ENCODE peak calls at places on chromosomes 4 and X, in ten cellular contexts. Y is stomach, B is PC-3, Z is BJ, U is psoas muscle, W is MM.1S, X is coronary artery, I is dorsolateral prefrontal cortex, K is kidney epithelial cell, N is foreskin fibroblast. Q is an unnamed sample.

GRCh38 chrX:153032397-153033118 is 23.7 kb upstream of the PNMA3 start:
- DNase-seq in Y (peak), B (peak), Z (no peak), U (peak), W (peak), X (no peak), I (peak), K (no peak), N (peak), Q (peak)

GRCh38 chr4:127631420-127631819 is 1.3 kb upstream of the INTU start:
- DNase-seq in Y (no peak), B (peak), Z (no peak), U (no peak), W (no peak), X (no peak), I (no peak), K (no peak), N (peak), Q (no peak)

GRCh38 chr4:117949621-117950020 is 84.7 kb upstream of the NDST3 start:
- DNase-seq in Y (no peak), B (no peak), Z (no peak), U (no peak), W (no peak), X (no peak), I (no peak), K (no peak), N (no peak), Q (no peak)

GRCh38 chr4:22668702-22669101 is 24.0 kb upstream of the GBA3 start:
- DNase-seq in Y (no peak), B (no peak), Z (no peak), U (no peak), W (no peak), X (no peak), I (no peak), K (no peak), N (no peak), Q (no peak)

GRCh38 chrX:74349387-74349786 is 45.4 kb downstream of the ZCCHC13 start:
- DNase-seq in Y (no peak), B (peak), Z (peak), U (no peak), W (no peak), X (no peak), I (no peak), K (peak), N (peak), Q (no peak)

GRCh38 chrX:67524950-67525691 is 18.7 kb upstream of the AR start:
- DNase-seq in Y (no peak), B (no peak), Z (no peak), U (no peak), W (no peak), X (no peak), I (no peak), K (no peak), N (no peak), Q (no peak)

GRCh38 chrX:45623266-45623665 is 422.6 kb upstream of the DIPK2B start:
- DNase-seq in Y (no peak), B (peak), Z (peak), U (no peak), W (no peak), X (no peak), I (no peak), K (peak), N (peak), Q (no peak)

GRCh38 chr4:38174811-38175210 is 214.6 kb downstream of the PTTG2 start:
- DNase-seq in Y (no peak), B (no peak), Z (no peak), U (no peak), W (no peak), X (no peak), I (no peak), K (no peak), N (peak), Q (no peak)

GRCh38 chr4:139330283-139330682 is 28.0 kb upstream of the NDUFC1 start:
- DNase-seq in Y (no peak), B (no peak), Z (no peak), U (no peak), W (no peak), X (no peak), I (no peak), K (no peak), N (no peak), Q (no peak)

GRCh38 chr4:113908829-113909228 is 70.6 kb downstream of the ARSJ start:
- DNase-seq in Y (no peak), B (peak), Z (no peak), U (no peak), W (no peak), X (no peak), I (no peak), K (no peak), N (peak), Q (no peak)

GRCh38 chr4:173074501-173074946 is 94.1 kb upstream of the GALNT7 start:
- DNase-seq in Y (peak), B (peak), Z (peak), U (no peak), W (no peak), X (no peak), I (no peak), K (peak), N (peak), Q (peak)

GRCh38 chr4:169121920-169122319 is 111.9 kb upstream of the CBR4 start:
- DNase-seq in Y (no peak), B (peak), Z (no peak), U (no peak), W (no peak), X (no peak), I (no peak), K (no peak), N (no peak), Q (no peak)

GRCh38 chr4:153218961-153219360 is 14.7 kb downstream of the TRIM2 start:
- DNase-seq in Y (no peak), B (peak), Z (no peak), U (no peak), W (no peak), X (no peak), I (no peak), K (no peak), N (no peak), Q (no peak)

GRCh38 chrX:11209798-11210197 is 83.4 kb upstream of the AMELX start:
- DNase-seq in Y (no peak), B (no peak), Z (no peak), U (no peak), W (no peak), X (no peak), I (no peak), K (no peak), N (peak), Q (no peak)

GRCh38 chr4:182593413-182593812 is 323.8 kb downstream of the DCTD start:
- DNase-seq in Y (no peak), B (no peak), Z (no peak), U (no peak), W (no peak), X (no peak), I (no peak), K (no peak), N (no peak), Q (no peak)

GRCh38 chrX:19785647-19786046 is 101.8 kb downstream of the SH3KBP1 start:
- DNase-seq in Y (no peak), B (no peak), Z (no peak), U (no peak), W (no peak), X (no peak), I (no peak), K (no peak), N (no peak), Q (no peak)

GRCh38 chr4:101256222-101256621 is 91.1 kb downstream of the PPP3CA start:
- DNase-seq in Y (peak), B (no peak), Z (no peak), U (no peak), W (no peak), X (no peak), I (no peak), K (no peak), N (no peak), Q (no peak)

GRCh38 chr4:169048867-169049266 is 38.8 kb upstream of the CBR4 start:
- DNase-seq in Y (no peak), B (no peak), Z (no peak), U (no peak), W (no peak), X (no peak), I (no peak), K (no peak), N (no peak), Q (no peak)

GRCh38 chrX:13898084-13898483 is 81.2 kb upstream of the GPM6B start:
- DNase-seq in Y (no peak), B (peak), Z (no peak), U (no peak), W (peak), X (no peak), I (no peak), K (no peak), N (peak), Q (no peak)

GRCh38 chr4:169416461-169416860 is 145.7 kb upstream of the SH3RF1 start:
- DNase-seq in Y (no peak), B (no peak), Z (no peak), U (no peak), W (no peak), X (no peak), I (no peak), K (no peak), N (no peak), Q (no peak)

GRCh38 chr4:70688795-70689231 is 481 bp downstream of the UTP3 start:
- DNase-seq in Y (no peak), B (no peak), Z (no peak), U (no peak), W (no peak), X (no peak), I (no peak), K (no peak), N (peak), Q (no peak)

GRCh38 chr4:153950100-153950979 is 161.5 kb upstream of the SFRP2 start:
- DNase-seq in Y (no peak), B (peak), Z (peak), U (no peak), W (peak), X (no peak), I (no peak), K (peak), N (no peak), Q (no peak)

GRCh38 chrX:37846141-37846540 is 1.2 kb downstream of the DYNLT3 start:
- DNase-seq in Y (no peak), B (peak), Z (no peak), U (no peak), W (no peak), X (no peak), I (no peak), K (no peak), N (no peak), Q (no peak)

GRCh38 chrX:10512258-10512657 is 108.1 kb downstream of the MID1 start:
- DNase-seq in Y (no peak), B (peak), Z (no peak), U (no peak), W (no peak), X (no peak), I (no peak), K (peak), N (peak), Q (no peak)

GRCh38 chr4:38574559-38575333 is 89.3 kb upstream of the KLF3 start:
- DNase-seq in Y (no peak), B (no peak), Z (no peak), U (peak), W (no peak), X (no peak), I (peak), K (no peak), N (no peak), Q (no peak)

GRCh38 chr4:48295116-48295515 is 25.5 kb upstream of the TEC start:
- DNase-seq in Y (no peak), B (no peak), Z (no peak), U (no peak), W (no peak), X (no peak), I (no peak), K (no peak), N (peak), Q (no peak)

GRCh38 chr4:176671532-176671931 is 121.2 kb downstream of the VEGFC start:
- DNase-seq in Y (no peak), B (no peak), Z (no peak), U (no peak), W (no peak), X (no peak), I (no peak), K (no peak), N (no peak), Q (no peak)

GRCh38 chr4:972651-973424 is 531 bp downstream of the DGKQ start:
- DNase-seq in Y (peak), B (peak), Z (no peak), U (peak), W (no peak), X (no peak), I (no peak), K (no peak), N (peak), Q (no peak)

GRCh38 chrX:36844857-36845256 is 163.3 kb upstream of the FAM47C start:
- DNase-seq in Y (no peak), B (no peak), Z (no peak), U (no peak), W (no peak), X (no peak), I (no peak), K (no peak), N (no peak), Q (no peak)

GRCh38 chrX:39473812-39474211 is 623.9 kb downstream of the BCOR start:
- DNase-seq in Y (no peak), B (no peak), Z (no peak), U (no peak), W (no peak), X (no peak), I (no peak), K (no peak), N (no peak), Q (no peak)

GRCh38 chrX:39477438-39478120 is 620.2 kb downstream of the BCOR start:
- DNase-seq in Y (peak), B (peak), Z (no peak), U (peak), W (no peak), X (no peak), I (no peak), K (peak), N (no peak), Q (peak)

GRCh38 chr4:832536-832935 is 6.6 kb upstream of the CPLX1 start:
- DNase-seq in Y (no peak), B (no peak), Z (no peak), U (no peak), W (no peak), X (no peak), I (no peak), K (no peak), N (no peak), Q (no peak)

GRCh38 chrX:7159132-7159861 is 11.3 kb upstream of the PUDP start:
- DNase-seq in Y (peak), B (peak), Z (no peak), U (no peak), W (no peak), X (no peak), I (no peak), K (no peak), N (peak), Q (no peak)

GRCh38 chr4:114807759-114808404 is 209.3 kb downstream of the UGT8 start:
- DNase-seq in Y (peak), B (peak), Z (no peak), U (no peak), W (peak), X (no peak), I (no peak), K (no peak), N (peak), Q (no peak)

GRCh38 chrX:40531056-40531826 is 49.5 kb upstream of the ATP6AP2 start:
- DNase-seq in Y (no peak), B (no peak), Z (no peak), U (no peak), W (no peak), X (no peak), I (no peak), K (no peak), N (no peak), Q (no peak)

GRCh38 chrX:17046478-17047097 is 100.1 kb downstream of the REPS2 start:
- DNase-seq in Y (peak), B (peak), Z (no peak), U (peak), W (peak), X (no peak), I (no peak), K (peak), N (peak), Q (peak)

GRCh38 chr4:7651461-7651921 is 216.8 kb upstream of the PSAPL1 start:
- DNase-seq in Y (no peak), B (no peak), Z (no peak), U (peak), W (no peak), X (no peak), I (no peak), K (no peak), N (peak), Q (no peak)

GRCh38 chr4:7649411-7649740 is 214.6 kb upstream of the PSAPL1 start:
- DNase-seq in Y (no peak), B (no peak), Z (no peak), U (no peak), W (no peak), X (no peak), I (no peak), K (no peak), N (no peak), Q (no peak)

GRCh38 chr4:7649741-7650531 is 215.2 kb upstream of the PSAPL1 start:
- DNase-seq in Y (no peak), B (peak), Z (peak), U (peak), W (no peak), X (no peak), I (no peak), K (peak), N (peak), Q (peak)

GRCh38 chr4:7652006-7652405 is 217.3 kb upstream of the PSAPL1 start:
- DNase-seq in Y (no peak), B (no peak), Z (no peak), U (no peak), W (no peak), X (no peak), I (no peak), K (no peak), N (no peak), Q (no peak)

GRCh38 chr4:7650606-7651400 is 216.1 kb upstream of the PSAPL1 start:
- DNase-seq in Y (no peak), B (peak), Z (no peak), U (no peak), W (no peak), X (no peak), I (no peak), K (no peak), N (no peak), Q (no peak)
- TF ChIP-seq CTCF in Y (no peak), B (peak), Z (no peak), U (no peak), W (no peak), X (no peak), I (no peak), K (no peak), N (no peak), Q (no peak)

GRCh38 chr4:26457412-26457811 is 32.9 kb downstream of the CCKAR start:
- DNase-seq in Y (no peak), B (no peak), Z (no peak), U (no peak), W (no peak), X (no peak), I (no peak), K (no peak), N (no peak), Q (no peak)
- H3K4me3 ChIP-seq in Y (no peak), B (no peak), Z (no peak), U (no peak), W (no peak), X (no peak), I (no peak), K (no peak), N (no peak), Q (no peak)

DNA sequence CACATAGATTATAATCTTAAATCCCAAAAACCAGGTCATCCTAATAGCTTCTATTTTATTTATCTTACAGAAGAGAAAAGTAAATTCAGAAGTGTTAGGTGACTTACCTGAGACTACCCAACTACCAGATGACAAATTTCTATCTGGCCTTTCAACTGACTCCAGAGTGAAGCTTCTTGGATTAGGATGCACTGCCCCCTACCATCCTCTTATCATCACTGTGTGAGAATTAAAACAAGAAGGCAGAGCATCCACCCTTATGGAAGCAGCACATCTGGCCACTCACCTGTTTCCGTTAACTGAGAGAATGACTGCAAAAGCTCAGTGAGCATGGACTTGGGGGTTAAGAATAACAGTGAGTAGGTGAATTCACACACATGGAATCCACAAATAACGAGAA is 502.6 kb upstream of the TECRL start:
- DNase-seq in Y (no peak), B (peak), Z (no peak), U (no peak), W (no peak), X (no peak), I (no peak), K (no peak), N (no peak), Q (no peak)
- TF ChIP-seq CTCF in Y (no peak), B (peak), Z (no peak), U (no peak), W (no peak), X (no peak), I (no peak), K (no peak), N (no peak), Q (no peak)

DNA sequence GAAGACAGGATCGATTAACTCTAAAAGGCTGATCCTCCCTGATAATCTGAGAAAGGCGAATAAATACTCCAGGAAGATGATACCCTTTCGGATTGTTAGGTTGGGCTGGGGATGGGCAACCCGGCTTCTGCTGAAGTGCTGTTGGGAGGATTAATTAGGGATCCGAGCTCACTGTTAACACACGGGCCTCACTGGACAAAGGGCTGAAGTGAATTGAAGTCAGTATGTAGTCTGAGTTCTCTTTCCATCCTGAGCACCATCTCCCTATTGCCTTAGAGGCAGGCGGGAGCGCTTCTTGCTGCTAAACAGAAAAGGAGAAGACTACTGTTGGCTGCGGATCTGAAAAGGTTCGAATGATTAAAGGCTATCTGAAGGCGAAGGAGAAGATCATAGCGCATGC is 22.6 kb downstream of the MORF4L2 start:
- DNase-seq in Y (no peak), B (no peak), Z (no peak), U (no peak), W (no peak), X (no peak), I (no peak), K (no peak), N (no peak), Q (no peak)
- H3K4me3 ChIP-seq in Y (no peak), B (no peak), Z (no peak), U (no peak), W (no peak), X (peak), I (peak), K (no peak), N (no peak), Q (no peak)

GRCh38 chr4:183760326-183760725 is 101.2 kb downstream of the TRAPPC11 start:
- DNase-seq in Y (no peak), B (peak), Z (no peak), U (no peak), W (no peak), X (no peak), I (no peak), K (no peak), N (no peak), Q (no peak)

GRCh38 chr4:183758735-183759447 is 99.8 kb downstream of the TRAPPC11 start:
- DNase-seq in Y (no peak), B (no peak), Z (no peak), U (no peak), W (no peak), X (no peak), I (no peak), K (no peak), N (no peak), Q (no peak)

GRCh38 chr4:183757105-183757504 is 98.0 kb downstream of the TRAPPC11 start:
- DNase-seq in Y (no peak), B (peak), Z (no peak), U (no peak), W (no peak), X (no peak), I (no peak), K (no peak), N (no peak), Q (no peak)

DNA sequence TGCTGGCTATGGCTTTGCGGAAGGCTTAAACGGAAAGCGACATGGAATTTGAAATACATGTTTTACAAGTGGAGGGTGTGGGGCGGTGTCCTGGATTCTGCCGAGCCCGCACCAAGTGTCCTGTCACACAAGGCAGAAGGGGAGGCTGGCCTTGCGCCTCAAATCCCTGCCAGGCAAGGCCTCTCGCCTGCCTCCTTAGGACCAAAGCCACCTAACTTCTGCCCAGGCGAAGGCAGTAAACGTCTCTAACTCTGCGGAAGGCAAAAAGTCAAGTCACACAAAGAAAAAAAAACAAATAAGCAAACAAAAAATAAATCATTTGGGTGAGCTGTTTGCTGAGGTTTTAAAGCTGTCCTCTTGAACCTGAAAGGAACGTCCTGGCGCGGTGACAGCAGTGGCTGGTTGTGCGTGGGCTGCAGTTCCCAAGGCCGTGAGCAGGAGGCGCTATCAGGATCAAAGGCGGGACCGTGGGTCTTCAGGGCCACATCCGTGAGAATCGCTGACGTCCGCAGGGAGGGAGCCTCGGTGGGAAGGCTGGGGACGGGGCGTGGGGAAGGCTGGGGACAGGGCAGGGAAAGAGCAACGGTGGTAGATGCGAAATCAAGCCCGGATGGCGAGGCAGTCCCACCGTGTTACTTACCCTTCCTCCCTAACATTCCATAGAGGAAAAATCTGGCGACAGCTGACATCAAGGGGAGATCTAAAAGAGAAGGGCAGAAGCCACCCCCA is 99.1 kb downstream of the TRAPPC11 start:
- DNase-seq in Y (no peak), B (peak), Z (no peak), U (peak), W (no peak), X (no peak), I (no peak), K (no peak), N (no peak), Q (no peak)
- TF ChIP-seq CTCF in Y (no peak), B (peak), Z (no peak), U (no peak), W (no peak), X (no peak), I (no peak), K (peak), N (no peak), Q (no peak)

Q was measured in pancreas.